ENCODE peak calls at places on chromosomes 5 and 9, in eight cellular contexts. K is GM23338, V is neural progenitor cell, J is HCT116, I is fibroblast of lung, Y is mammary epithelial cell, D is psoas muscle, C is tibial nerve. P is an unnamed sample.

GRCh38 chr9:95091574-95091970 is 225.9 kb downstream of the FANCC start:
- DNase-seq in C (no peak), V (no peak), K (no peak), J (no peak), Y (peak; percentile 58), D (no peak), I (peak; percentile 87), P (no peak)

GRCh38 chr9:40914772-40915659 is 213.5 kb downstream of the FOXD4L6 start:
- DNase-seq in C (no peak), I (no peak), D (no peak), K (no peak), Y (no peak), J (no peak), V (no peak), P (no peak)

GRCh38 chr9:124480621-124480981 is 26.6 kb downstream of the NR5A1 start:
- DNase-seq in J (peak; percentile 32), I (no peak), V (peak; percentile 83), Y (peak; percentile 20), D (no peak), K (peak; percentile 86), C (no peak), P (peak; percentile 50)

GRCh38 chr5:110625376-110625999 is 101.0 kb downstream of the TMEM232 start:
- DNase-seq in C (no peak), V (peak; percentile 31), D (no peak), J (peak; percentile 22), K (peak; percentile 67), I (peak; percentile 43), Y (peak; percentile 2), P (peak; percentile 25)

GRCh38 chr5:113487779-113488644 is at the start of gene MCC:
- DNase-seq in C (peak; percentile 67), I (peak; percentile 95), K (peak; percentile 89), J (peak; percentile 73), D (peak; percentile 75), V (peak; percentile 93), Y (peak; percentile 93), P (peak; percentile 82)

GRCh38 chr5:132094393-132095076 is 20.9 kb downstream of the CSF2 start:
- DNase-seq in D (peak; percentile 32), Y (peak; percentile 99), J (no peak), I (peak; percentile 98), K (no peak), C (no peak), V (no peak), P (peak; percentile 93)

GRCh38 chr5:137320056-137321045 is 178.8 kb downstream of the SPOCK1 start:
- DNase-seq in C (peak; percentile 56), J (peak; percentile 21), K (peak; percentile 80), Y (peak; percentile 66), D (no peak), V (peak; percentile 64), I (peak; percentile 75), P (peak; percentile 79)

GRCh38 chr9:14923701-14924100 is 13.5 kb upstream of the FREM1 start:
- DNase-seq in C (no peak), Y (no peak), J (no peak), K (no peak), I (no peak), D (no peak), V (no peak), P (no peak)

GRCh38 chr9:126053913-126054312 is 272.7 kb upstream of the MVB12B start:
- DNase-seq in V (no peak), J (no peak), D (no peak), I (no peak), K (no peak), C (no peak), Y (no peak), P (no peak)

GRCh38 chr5:170614071-170614490 is 110.3 kb downstream of the KCNIP1 start:
- DNase-seq in D (no peak), C (no peak), I (no peak), J (no peak), V (no peak), K (no peak), Y (no peak), P (no peak)

GRCh38 chr5:14156611-14157493 is 13.7 kb downstream of the TRIO start:
- DNase-seq in I (peak; percentile 99), K (no peak), J (peak; percentile 32), D (no peak), V (no peak), Y (peak; percentile 94), C (peak; percentile 56), P (peak; percentile 93)

GRCh38 chr9:79061766-79062165 is 510.0 kb upstream of the TLE4 start:
- DNase-seq in V (no peak), C (no peak), Y (peak; percentile 7), I (no peak), D (no peak), J (no peak), K (no peak), P (peak; percentile 20)

GRCh38 chr9:132857601-132858342 is 20.3 kb downstream of the AK8 start:
- DNase-seq in K (no peak), D (peak; percentile 33), J (peak; percentile 26), I (peak; percentile 22), Y (no peak), V (peak; percentile 62), C (no peak), P (no peak)

GRCh38 chr9:128372188-128372641 is 1.0 kb downstream of the URM1 start:
- DNase-seq in K (no peak), I (peak; percentile 23), D (no peak), J (no peak), C (no peak), Y (peak; percentile 44), V (no peak), P (no peak)

GRCh38 chr9:117815315-117815714 is 111.1 kb downstream of the TLR4 start:
- DNase-seq in I (no peak), Y (no peak), J (no peak), D (no peak), C (no peak), V (no peak), K (no peak), P (no peak)

GRCh38 chr5:82312373-82312856 is 34.3 kb upstream of the RPS23 start:
- DNase-seq in K (peak; percentile 90), D (peak; percentile 46), J (peak; percentile 54), V (peak; percentile 83), Y (peak; percentile 56), I (peak; percentile 74), C (peak; percentile 82), P (peak; percentile 69)

GRCh38 chr9:131282688-131283422 is 6.5 kb upstream of the FAM78A start:
- DNase-seq in C (no peak), J (no peak), D (peak; percentile 59), I (peak; percentile 32), K (peak; percentile 96), V (peak; percentile 87), Y (no peak), P (peak; percentile 54)

GRCh38 chr9:116417464-116417863 is 263.9 kb downstream of the PAPPA start:
- DNase-seq in I (peak; percentile 3), Y (peak; percentile 41), J (no peak), K (no peak), V (no peak), D (no peak), C (no peak), P (no peak)

GRCh38 chr5:59348189-59348588 is 545.3 kb downstream of the PDE4D start:
- DNase-seq in J (no peak), C (no peak), Y (peak; percentile 2), D (no peak), K (peak; percentile 30), I (no peak), V (peak; percentile 11), P (peak; percentile 9)

GRCh38 chr5:178732281-178732680 is 1.8 kb upstream of the ZNF354A start:
- DNase-seq in D (no peak), I (no peak), V (no peak), C (no peak), K (no peak), Y (no peak), J (no peak), P (no peak)

GRCh38 chr5:2166979-2167377 is 284.3 kb upstream of the IRX4 start:
- DNase-seq in D (no peak), C (no peak), Y (no peak), I (no peak), V (no peak), J (no peak), K (no peak), P (no peak)

GRCh38 chr9:38233343-38233742 is 159.2 kb upstream of the ALDH1B1 start:
- DNase-seq in V (no peak), I (no peak), Y (no peak), D (no peak), C (no peak), K (no peak), J (no peak), P (no peak)

GRCh38 chr9:33719581-33720374 is 75.6 kb upstream of the PRSS3 start:
- DNase-seq in C (no peak), V (peak; percentile 56), K (peak; percentile 79), Y (peak; percentile 9), D (no peak), J (no peak), I (no peak), P (peak; percentile 24)

GRCh38 chr5:179963375-179963774 is 55.7 kb upstream of the TBC1D9B start:
- DNase-seq in D (no peak), K (no peak), V (no peak), Y (no peak), J (no peak), C (no peak), I (no peak), P (no peak)
- H3K27ac ChIP-seq in D (no peak overlapping the region), K (no peak overlapping the region), V (no peak overlapping the region), Y (no peak overlapping the region), J (no peak overlapping the region), C (no peak overlapping the region), I (no peak overlapping the region), P (no peak overlapping the region)

GRCh38 chr5:175842947-175843793 is 28.2 kb upstream of the CPLX2 start:
- DNase-seq in C (no peak), K (no peak), I (peak; percentile 76), Y (peak; percentile 35), D (peak; percentile 29), J (no peak), V (peak; percentile 65), P (peak; percentile 90)
- TF ChIP-seq CTCF in C (no peak), K (no peak), I (no peak), Y (no peak), D (no peak), J (no peak), V (no peak), P (no peak)

GRCh38 chr9:7813030-7813429 is 13.5 kb upstream of the DMAC1 start:
- DNase-seq in C (no peak), K (no peak), V (no peak), I (no peak), Y (no peak), J (no peak), D (no peak), P (no peak)
- H3K27ac ChIP-seq in C (no peak overlapping the region), K (no peak overlapping the region), V (no peak overlapping the region), I (no peak overlapping the region), Y (no peak overlapping the region), J (no peak overlapping the region), D (no peak overlapping the region), P (no peak overlapping the region)

DNA sequence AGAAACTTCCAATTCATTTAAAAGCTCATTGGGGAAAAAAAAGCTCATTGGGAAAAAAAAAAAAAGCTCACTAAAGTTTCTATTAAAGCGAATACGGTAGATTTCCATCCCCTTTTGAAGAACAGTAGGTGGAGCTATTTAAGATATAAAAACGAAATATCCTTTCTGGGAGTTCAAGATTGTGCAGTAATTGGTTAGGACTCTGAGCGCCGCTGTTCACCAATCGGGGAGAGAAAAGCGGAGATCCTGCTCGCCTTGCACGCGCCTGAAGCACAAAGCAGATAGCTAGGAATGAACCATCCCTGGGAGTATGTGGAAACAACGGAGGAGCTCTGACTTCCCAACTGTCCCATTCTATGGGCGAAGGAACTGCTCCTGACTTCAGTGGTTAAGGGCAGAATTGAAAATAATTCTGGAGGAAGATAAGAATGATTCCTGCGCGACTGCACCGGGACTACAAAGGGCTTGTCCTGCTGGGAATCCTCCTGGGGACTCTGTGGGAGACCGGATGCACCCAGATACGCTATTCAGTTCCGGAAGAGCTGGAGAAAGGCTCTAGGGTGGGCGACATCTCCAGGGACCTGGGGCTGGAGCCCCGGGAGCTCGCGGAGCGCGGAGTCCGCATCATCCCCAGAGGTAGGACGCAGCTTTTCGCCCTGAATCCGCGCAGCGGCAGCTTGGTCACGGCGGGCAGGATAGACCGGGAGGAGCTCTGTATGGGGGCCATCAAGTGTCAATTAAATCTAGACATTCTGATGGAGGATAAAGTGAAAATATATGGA is at the start of gene PCDHGA12:
- DNase-seq in V (no peak), Y (peak; percentile 82), J (no peak), D (peak; percentile 69), I (peak; percentile 82), C (peak; percentile 38), K (peak; percentile 42), P (peak; percentile 60)
- TF ChIP-seq CTCF in V (no peak), Y (peak; percentile 58), J (peak; percentile 44), D (peak; percentile 66), I (peak; percentile 69), C (no peak), K (peak; percentile 44), P (no peak)

P was measured in RWPE1.